ENCODE peak calls at places on chromosomes 12 and 14, in five cellular contexts. One of them, this sample, is unnamed.

GRCh38 chr14:65846469-65846868 is 433.9 kb downstream of the FUT8 start:
- DNase-seq in GM06990: no peak
- DNase-seq in T-helper 9 cell: no peak
- DNase-seq in pons: no peak
- DNase-seq in CD4-positive, alpha-beta T cell: no peak
- DNase-seq in this sample: no peak

GRCh38 chr14:22394616-22395015 is 194.4 kb downstream of the DAD1 start:
- DNase-seq in GM06990: no peak
- DNase-seq in T-helper 9 cell: no peak
- DNase-seq in pons: no peak
- DNase-seq in CD4-positive, alpha-beta T cell: no peak
- DNase-seq in this sample: no peak

GRCh38 chr12:130192667-130193345 is 30.5 kb downstream of the FZD10 start:
- DNase-seq in GM06990: no peak
- DNase-seq in T-helper 9 cell: no peak
- DNase-seq in pons: no peak
- DNase-seq in CD4-positive, alpha-beta T cell: no peak
- DNase-seq in this sample: no peak

GRCh38 chr12:126930234-126930633 is 1336.7 kb upstream of the TMEM132C start:
- DNase-seq in GM06990: no peak
- DNase-seq in T-helper 9 cell: no peak
- DNase-seq in pons: no peak
- DNase-seq in CD4-positive, alpha-beta T cell: no peak
- DNase-seq in this sample: no peak

GRCh38 chr12:124007810-124008570 is 35.0 kb downstream of the ZNF664 start:
- DNase-seq in GM06990: no peak
- DNase-seq in T-helper 9 cell: no peak
- DNase-seq in pons: no peak
- DNase-seq in CD4-positive, alpha-beta T cell: no peak
- DNase-seq in this sample: no peak

GRCh38 chr12:1821805-1822204 is 1.4 kb downstream of the LRTM2 start:
- DNase-seq in GM06990: no peak
- DNase-seq in T-helper 9 cell: no peak
- DNase-seq in pons: no peak
- DNase-seq in CD4-positive, alpha-beta T cell: no peak
- DNase-seq in this sample: no peak

GRCh38 chr12:123519151-123520001 is 14.1 kb downstream of the RILPL1 start:
- DNase-seq in GM06990: no peak
- DNase-seq in T-helper 9 cell: no peak
- DNase-seq in pons: peak; percentile 30
- DNase-seq in CD4-positive, alpha-beta T cell: no peak
- DNase-seq in this sample: peak; percentile 84

GRCh38 chr12:2258035-2258434 is 205.2 kb downstream of the CACNA1C start:
- DNase-seq in GM06990: no peak
- DNase-seq in T-helper 9 cell: no peak
- DNase-seq in pons: no peak
- DNase-seq in CD4-positive, alpha-beta T cell: no peak
- DNase-seq in this sample: no peak

GRCh38 chr12:21559855-21560569 is 33.9 kb downstream of the SPX start:
- DNase-seq in GM06990: no peak
- DNase-seq in T-helper 9 cell: no peak
- DNase-seq in pons: no peak
- DNase-seq in CD4-positive, alpha-beta T cell: no peak
- DNase-seq in this sample: no peak

GRCh38 chr12:113882690-113883089 is 83.4 kb downstream of the RBM19 start:
- DNase-seq in GM06990: no peak
- DNase-seq in T-helper 9 cell: no peak
- DNase-seq in pons: no peak
- DNase-seq in CD4-positive, alpha-beta T cell: no peak
- DNase-seq in this sample: no peak

GRCh38 chr12:110266980-110267620 is 13.9 kb upstream of the ATP2A2 start:
- DNase-seq in GM06990: no peak
- DNase-seq in T-helper 9 cell: no peak
- DNase-seq in pons: no peak
- DNase-seq in CD4-positive, alpha-beta T cell: no peak
- DNase-seq in this sample: peak; percentile 74

GRCh38 chr12:4144676-4145075 is 128.9 kb upstream of the CCND2 start:
- DNase-seq in GM06990: no peak
- DNase-seq in T-helper 9 cell: no peak
- DNase-seq in pons: no peak
- DNase-seq in CD4-positive, alpha-beta T cell: no peak
- DNase-seq in this sample: no peak

GRCh38 chr12:52037248-52037861 is 13.9 kb upstream of the NR4A1 start:
- DNase-seq in GM06990: no peak
- DNase-seq in T-helper 9 cell: no peak
- DNase-seq in pons: no peak
- DNase-seq in CD4-positive, alpha-beta T cell: no peak
- DNase-seq in this sample: no peak

GRCh38 chr14:80275208-80275850 is 64.0 kb upstream of the DIO2 start:
- DNase-seq in GM06990: no peak
- DNase-seq in T-helper 9 cell: no peak
- DNase-seq in pons: no peak
- DNase-seq in CD4-positive, alpha-beta T cell: no peak
- DNase-seq in this sample: peak; percentile 30

GRCh38 chr14:50060871-50061663 is 55.3 kb downstream of the VCPKMT start:
- DNase-seq in GM06990: peak; percentile 69
- DNase-seq in T-helper 9 cell: peak; percentile 33
- DNase-seq in pons: peak; percentile 59
- DNase-seq in CD4-positive, alpha-beta T cell: no peak
- DNase-seq in this sample: peak; percentile 74

GRCh38 chr14:90626550-90626949 is 189.7 kb downstream of the TTC7B start:
- DNase-seq in GM06990: no peak
- DNase-seq in T-helper 9 cell: no peak
- DNase-seq in pons: no peak
- DNase-seq in CD4-positive, alpha-beta T cell: no peak
- DNase-seq in this sample: no peak

GRCh38 chr12:55927588-55928502 is at the start of gene PYM1:
- DNase-seq in GM06990: peak; percentile 85
- DNase-seq in T-helper 9 cell: peak; percentile 42
- DNase-seq in pons: peak; percentile 70
- DNase-seq in CD4-positive, alpha-beta T cell: peak; percentile 54
- DNase-seq in this sample: peak; percentile 51

GRCh38 chr12:21502164-21502496 is 541 bp downstream of the GOLT1B start:
- DNase-seq in GM06990: no peak
- DNase-seq in T-helper 9 cell: no peak
- DNase-seq in pons: no peak
- DNase-seq in CD4-positive, alpha-beta T cell: peak; percentile 24
- DNase-seq in this sample: peak; percentile 3

GRCh38 chr14:56271988-56272387 is 153.8 kb downstream of the PELI2 start:
- DNase-seq in GM06990: no peak
- DNase-seq in T-helper 9 cell: no peak
- DNase-seq in pons: peak; percentile 44
- DNase-seq in CD4-positive, alpha-beta T cell: no peak
- DNase-seq in this sample: peak; percentile 34

GRCh38 chr14:81296263-81296923 is 75.6 kb upstream of the GTF2A1 start:
- DNase-seq in GM06990: no peak
- DNase-seq in T-helper 9 cell: no peak
- DNase-seq in pons: no peak
- DNase-seq in CD4-positive, alpha-beta T cell: no peak
- DNase-seq in this sample: no peak

GRCh38 chr12:49055978-49056754 is 4.4 kb downstream of the KMT2D start:
- DNase-seq in GM06990: no peak
- DNase-seq in T-helper 9 cell: peak; percentile 24
- DNase-seq in pons: peak; percentile 90
- DNase-seq in CD4-positive, alpha-beta T cell: peak; percentile 52
- DNase-seq in this sample: peak; percentile 37

GRCh38 chr12:93165384-93165932 is 212.3 kb upstream of the NUDT4 start:
- DNase-seq in GM06990: no peak
- DNase-seq in T-helper 9 cell: no peak
- DNase-seq in pons: no peak
- DNase-seq in CD4-positive, alpha-beta T cell: no peak
- DNase-seq in this sample: no peak

GRCh38 chr12:53726342-53726741 is 910 bp downstream of the CALCOCO1 start:
- DNase-seq in GM06990: no peak
- DNase-seq in T-helper 9 cell: no peak
- DNase-seq in pons: no peak
- DNase-seq in CD4-positive, alpha-beta T cell: no peak
- DNase-seq in this sample: no peak

GRCh38 chr12:114013601-114014345 is 47.6 kb upstream of the RBM19 start:
- DNase-seq in GM06990: no peak
- DNase-seq in T-helper 9 cell: no peak
- DNase-seq in pons: no peak
- DNase-seq in CD4-positive, alpha-beta T cell: no peak
- DNase-seq in this sample: peak; percentile 42

GRCh38 chr12:67400742-67401141 is 131.6 kb downstream of the CAND1 start:
- DNase-seq in GM06990: no peak
- DNase-seq in T-helper 9 cell: no peak
- DNase-seq in pons: no peak
- DNase-seq in CD4-positive, alpha-beta T cell: no peak
- DNase-seq in this sample: no peak

GRCh38 chr12:110821917-110822316 is 24.9 kb upstream of the CCDC63 start:
- DNase-seq in GM06990: no peak
- DNase-seq in T-helper 9 cell: no peak
- DNase-seq in pons: no peak
- DNase-seq in CD4-positive, alpha-beta T cell: no peak
- DNase-seq in this sample: no peak

GRCh38 chr14:75249958-75250336 is 28.7 kb upstream of the FOS start:
- DNase-seq in GM06990: no peak
- DNase-seq in T-helper 9 cell: no peak
- DNase-seq in pons: no peak
- DNase-seq in CD4-positive, alpha-beta T cell: no peak
- DNase-seq in this sample: no peak

GRCh38 chr12:59040651-59041050 is 120.3 kb upstream of the LRIG3 start:
- DNase-seq in GM06990: no peak
- DNase-seq in T-helper 9 cell: no peak
- DNase-seq in pons: no peak
- DNase-seq in CD4-positive, alpha-beta T cell: no peak
- DNase-seq in this sample: peak; percentile 72

GRCh38 chr12:67665679-67666078 is 17.1 kb downstream of the DYRK2 start:
- DNase-seq in GM06990: no peak
- DNase-seq in T-helper 9 cell: no peak
- DNase-seq in pons: no peak
- DNase-seq in CD4-positive, alpha-beta T cell: no peak
- DNase-seq in this sample: no peak

GRCh38 chr14:103073876-103074698 is 9.9 kb upstream of the LBHD2 start:
- DNase-seq in GM06990: no peak
- DNase-seq in T-helper 9 cell: no peak
- DNase-seq in pons: no peak
- DNase-seq in CD4-positive, alpha-beta T cell: no peak
- DNase-seq in this sample: no peak

GRCh38 chr14:38122241-38122640 is 85.5 kb upstream of the SSTR1 start:
- DNase-seq in GM06990: no peak
- DNase-seq in T-helper 9 cell: no peak
- DNase-seq in pons: no peak
- DNase-seq in CD4-positive, alpha-beta T cell: no peak
- DNase-seq in this sample: peak; percentile 3

GRCh38 chr12:106139422-106140141 is 828 bp upstream of the NUAK1 start:
- DNase-seq in GM06990: no peak
- DNase-seq in T-helper 9 cell: no peak
- DNase-seq in pons: no peak
- DNase-seq in CD4-positive, alpha-beta T cell: no peak
- DNase-seq in this sample: peak; percentile 72

GRCh38 chr14:78608998-78609787 is 439.0 kb downstream of the NRXN3 start:
- DNase-seq in GM06990: no peak
- DNase-seq in T-helper 9 cell: no peak
- DNase-seq in pons: peak; percentile 28
- DNase-seq in CD4-positive, alpha-beta T cell: no peak
- DNase-seq in this sample: no peak

This sample was measured in A172.